ENCODE peak calls at places on chromosomes 12 and 14, in seven cellular contexts. One of them, this sample, is unnamed.

GRCh38 chr12:112161711-112162110 is 36.4 kb downstream of the TRAFD1 start:
- DNase-seq in H1: no peak
- DNase-seq in H9: no peak
- DNase-seq in trophoblast cell: no peak
- DNase-seq in neuronal stem cell: no peak
- DNase-seq in IMR-90: no peak
- DNase-seq in mesendoderm: no peak
- DNase-seq in this sample: no peak

GRCh38 chr12:4214912-4215861 is 58.4 kb upstream of the CCND2 start:
- DNase-seq in IMR-90: no peak
- DNase-seq in H1: no peak
- DNase-seq in trophoblast cell: peak
- DNase-seq in neuronal stem cell: no peak
- DNase-seq in H9: peak
- DNase-seq in mesendoderm: no peak
- DNase-seq in this sample: no peak

GRCh38 chr12:8709124-8709830 is 11.5 kb downstream of the RIMKLB start:
- DNase-seq in mesendoderm: no peak
- DNase-seq in H9: no peak
- DNase-seq in IMR-90: no peak
- DNase-seq in H1: no peak
- DNase-seq in neuronal stem cell: no peak
- DNase-seq in trophoblast cell: no peak
- DNase-seq in this sample: peak

GRCh38 chr12:40146800-40147797 is 41.2 kb upstream of the SLC2A13 start:
- DNase-seq in IMR-90: no peak
- DNase-seq in mesendoderm: no peak
- DNase-seq in H1: no peak
- DNase-seq in H9: no peak
- DNase-seq in neuronal stem cell: no peak
- DNase-seq in trophoblast cell: no peak
- DNase-seq in this sample: no peak

GRCh38 chr12:7108042-7108927 is 729 bp downstream of the C1RL start:
- DNase-seq in trophoblast cell: no peak
- DNase-seq in neuronal stem cell: peak
- DNase-seq in H1: no peak
- DNase-seq in H9: peak
- DNase-seq in IMR-90: peak
- DNase-seq in mesendoderm: peak
- DNase-seq in this sample: peak

GRCh38 chr14:45253754-45254300 is 825 bp upstream of the MIS18BP1 start:
- DNase-seq in neuronal stem cell: no peak
- DNase-seq in IMR-90: peak
- DNase-seq in H1: no peak
- DNase-seq in mesendoderm: no peak
- DNase-seq in trophoblast cell: no peak
- DNase-seq in H9: no peak
- DNase-seq in this sample: no peak

GRCh38 chr12:51914034-51914923 is 7.0 kb downstream of the ACVRL1 start:
- DNase-seq in H1: no peak
- DNase-seq in mesendoderm: no peak
- DNase-seq in IMR-90: no peak
- DNase-seq in neuronal stem cell: no peak
- DNase-seq in H9: no peak
- DNase-seq in trophoblast cell: no peak
- DNase-seq in this sample: no peak

GRCh38 chr12:112327209-112327930 is 54.9 kb downstream of the HECTD4 start:
- DNase-seq in trophoblast cell: no peak
- DNase-seq in H1: no peak
- DNase-seq in neuronal stem cell: no peak
- DNase-seq in H9: no peak
- DNase-seq in IMR-90: no peak
- DNase-seq in mesendoderm: no peak
- DNase-seq in this sample: no peak

GRCh38 chr12:115205755-115206308 is 521.9 kb upstream of the TBX3 start:
- DNase-seq in IMR-90: no peak
- DNase-seq in neuronal stem cell: no peak
- DNase-seq in mesendoderm: no peak
- DNase-seq in H1: no peak
- DNase-seq in trophoblast cell: no peak
- DNase-seq in H9: no peak
- DNase-seq in this sample: no peak

GRCh38 chr12:78721906-78722305 is 142.7 kb upstream of the SYT1 start:
- DNase-seq in H1: no peak
- DNase-seq in H9: no peak
- DNase-seq in trophoblast cell: no peak
- DNase-seq in neuronal stem cell: no peak
- DNase-seq in mesendoderm: no peak
- DNase-seq in IMR-90: peak
- DNase-seq in this sample: no peak

GRCh38 chr14:101583006-101583708 is 21.9 kb downstream of the DIO3 start:
- DNase-seq in trophoblast cell: no peak
- DNase-seq in H1: no peak
- DNase-seq in H9: no peak
- DNase-seq in mesendoderm: no peak
- DNase-seq in IMR-90: no peak
- DNase-seq in neuronal stem cell: no peak
- DNase-seq in this sample: no peak

GRCh38 chr14:101584049-101584859 is 23.0 kb downstream of the DIO3 start:
- DNase-seq in mesendoderm: no peak
- DNase-seq in H9: no peak
- DNase-seq in IMR-90: no peak
- DNase-seq in neuronal stem cell: no peak
- DNase-seq in H1: no peak
- DNase-seq in trophoblast cell: no peak
- DNase-seq in this sample: no peak

GRCh38 chr14:101585211-101585610 is 23.9 kb downstream of the DIO3 start:
- DNase-seq in trophoblast cell: no peak
- DNase-seq in H1: no peak
- DNase-seq in mesendoderm: no peak
- DNase-seq in IMR-90: no peak
- DNase-seq in neuronal stem cell: no peak
- DNase-seq in H9: no peak
- DNase-seq in this sample: no peak

GRCh38 chr14:101582294-101582693 is 21.0 kb downstream of the DIO3 start:
- DNase-seq in H9: no peak
- DNase-seq in trophoblast cell: no peak
- DNase-seq in IMR-90: no peak
- DNase-seq in mesendoderm: no peak
- DNase-seq in H1: no peak
- DNase-seq in neuronal stem cell: no peak
- DNase-seq in this sample: no peak

DNA sequence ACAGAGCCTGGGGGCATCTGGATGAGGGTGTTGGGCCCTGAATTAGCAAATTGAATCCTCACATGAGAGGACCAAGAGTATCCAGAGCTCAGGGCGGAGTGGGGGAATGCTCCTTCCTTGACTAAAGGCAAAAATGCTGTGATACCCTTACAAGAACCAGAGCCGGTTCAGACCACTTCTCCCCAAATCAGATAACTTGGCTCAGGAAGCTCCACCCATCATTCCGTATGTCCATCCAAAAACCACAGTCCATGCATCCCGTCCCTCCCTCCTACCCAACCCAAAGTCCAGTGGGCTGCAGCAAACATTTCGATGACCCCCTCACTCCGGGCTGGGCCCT is 22.4 kb downstream of the DIO3 start:
- DNase-seq in mesendoderm: no peak
- DNase-seq in H1: no peak
- DNase-seq in IMR-90: no peak
- DNase-seq in trophoblast cell: no peak
- DNase-seq in H9: no peak
- DNase-seq in neuronal stem cell: no peak
- DNase-seq in this sample: no peak
- H3K4ac ChIP-seq in mesendoderm: no peak
- H3K4ac ChIP-seq in H1: no peak
- H3K4ac ChIP-seq in IMR-90: no peak
- H3K4ac ChIP-seq in trophoblast cell: no peak
- H3K4ac ChIP-seq in H9: no peak
- H3K4ac ChIP-seq in neuronal stem cell: no peak
- H3K4ac ChIP-seq in this sample: no peak

GRCh38 chr12:133235401-133236112 is at the start of gene ANHX:
- DNase-seq in H1: no peak
- DNase-seq in neuronal stem cell: no peak
- DNase-seq in IMR-90: no peak
- DNase-seq in mesendoderm: no peak
- DNase-seq in trophoblast cell: no peak
- DNase-seq in H9: no peak
- DNase-seq in this sample: no peak

GRCh38 chr12:133233993-133234564 is 1.6 kb downstream of the ANHX start:
- DNase-seq in H1: no peak
- DNase-seq in trophoblast cell: no peak
- DNase-seq in IMR-90: no peak
- DNase-seq in mesendoderm: no peak
- DNase-seq in neuronal stem cell: no peak
- DNase-seq in H9: peak
- DNase-seq in this sample: no peak

GRCh38 chr12:133234971-133235370 is 706 bp downstream of the ANHX start:
- DNase-seq in neuronal stem cell: no peak
- DNase-seq in IMR-90: no peak
- DNase-seq in mesendoderm: no peak
- DNase-seq in H1: no peak
- DNase-seq in trophoblast cell: no peak
- DNase-seq in H9: peak
- DNase-seq in this sample: no peak

GRCh38 chr12:133236556-133236955 is 879 bp upstream of the ANHX start:
- DNase-seq in neuronal stem cell: no peak
- DNase-seq in H1: no peak
- DNase-seq in IMR-90: no peak
- DNase-seq in trophoblast cell: no peak
- DNase-seq in mesendoderm: no peak
- DNase-seq in H9: no peak
- DNase-seq in this sample: no peak

DNA sequence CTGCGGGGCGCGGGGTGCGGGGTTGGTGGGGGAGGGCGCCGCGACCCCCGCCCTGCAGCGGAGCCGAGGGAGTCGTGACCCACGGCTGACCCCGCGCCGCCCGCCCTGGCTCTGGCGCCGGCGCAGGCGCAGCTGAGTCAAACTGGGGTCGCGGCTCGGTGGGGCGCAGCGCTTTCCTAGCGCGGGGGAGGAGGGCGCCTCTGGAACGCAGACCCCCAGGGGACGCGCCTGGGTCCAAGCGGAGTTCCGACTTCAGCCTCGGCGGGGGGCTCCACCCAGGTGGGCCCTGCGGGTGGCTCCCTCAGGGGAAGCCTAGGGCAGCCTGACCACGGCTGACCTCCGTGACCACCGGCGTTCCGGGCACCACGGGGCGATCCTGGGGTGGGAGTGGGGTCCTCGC is 467 bp upstream of the ANHX start:
- DNase-seq in H1: no peak
- DNase-seq in trophoblast cell: no peak
- DNase-seq in mesendoderm: no peak
- DNase-seq in neuronal stem cell: no peak
- DNase-seq in H9: no peak
- DNase-seq in IMR-90: no peak
- DNase-seq in this sample: no peak
- H3K23ac ChIP-seq in H1: no peak
- H3K23ac ChIP-seq in trophoblast cell: no peak
- H3K23ac ChIP-seq in mesendoderm: no peak
- H3K23ac ChIP-seq in neuronal stem cell: no peak
- H3K23ac ChIP-seq in H9: no peak
- H3K23ac ChIP-seq in IMR-90: no peak
- H3K23ac ChIP-seq in this sample: no peak

DNA sequence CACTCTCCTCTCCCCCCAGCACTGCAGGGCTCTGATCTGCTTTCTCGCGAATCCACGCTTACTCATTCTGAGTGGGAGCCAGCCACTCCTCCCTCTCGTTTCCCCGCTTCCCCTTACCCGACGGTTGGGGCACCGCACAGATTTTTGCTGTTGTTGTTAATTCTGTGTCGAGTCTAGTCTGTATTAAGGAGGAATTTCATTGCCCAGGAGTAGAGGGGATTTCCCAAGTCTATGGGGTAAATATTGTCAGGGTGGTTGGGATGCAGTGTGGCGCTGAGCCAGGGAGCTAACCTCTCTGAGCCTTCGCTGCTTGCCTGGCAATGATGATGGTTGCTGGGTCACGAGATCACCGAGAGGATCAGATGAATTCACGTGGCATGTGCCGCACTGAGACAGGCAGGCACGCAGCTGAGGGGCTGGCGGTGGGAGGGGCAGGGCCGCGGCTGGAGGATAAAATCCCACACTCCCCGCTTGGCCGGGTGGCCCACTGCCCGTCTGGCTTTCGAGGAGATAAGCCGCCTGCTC is 18.5 kb downstream of the NCOR2 start:
- DNase-seq in IMR-90: peak
- DNase-seq in mesendoderm: no peak
- DNase-seq in H1: no peak
- DNase-seq in trophoblast cell: no peak
- DNase-seq in neuronal stem cell: no peak
- DNase-seq in H9: no peak
- DNase-seq in this sample: peak
- H3K4ac ChIP-seq in IMR-90: no peak
- H3K4ac ChIP-seq in mesendoderm: no peak
- H3K4ac ChIP-seq in H1: no peak
- H3K4ac ChIP-seq in trophoblast cell: peak
- H3K4ac ChIP-seq in neuronal stem cell: no peak
- H3K4ac ChIP-seq in H9: no peak
- H3K4ac ChIP-seq in this sample: no peak

GRCh38 chr12:49130151-49131050 is 794 bp downstream of the TUBA1B start:
- DNase-seq in neuronal stem cell: peak
- DNase-seq in H1: peak
- DNase-seq in mesendoderm: peak
- DNase-seq in H9: peak
- DNase-seq in IMR-90: peak
- DNase-seq in trophoblast cell: peak
- DNase-seq in this sample: peak

GRCh38 chr12:49133014-49133413 is 1.8 kb upstream of the TUBA1B start:
- DNase-seq in H1: no peak
- DNase-seq in mesendoderm: peak
- DNase-seq in trophoblast cell: no peak
- DNase-seq in neuronal stem cell: no peak
- DNase-seq in H9: no peak
- DNase-seq in IMR-90: no peak
- DNase-seq in this sample: no peak

GRCh38 chr12:49131973-49132461 is 822 bp upstream of the TUBA1B start:
- DNase-seq in H1: no peak
- DNase-seq in mesendoderm: peak
- DNase-seq in IMR-90: peak
- DNase-seq in H9: no peak
- DNase-seq in trophoblast cell: no peak
- DNase-seq in neuronal stem cell: no peak
- DNase-seq in this sample: peak

GRCh38 chr12:49131051-49131972 is at the start of gene TUBA1B:
- DNase-seq in IMR-90: peak
- DNase-seq in H9: peak
- DNase-seq in trophoblast cell: peak
- DNase-seq in mesendoderm: peak
- DNase-seq in neuronal stem cell: peak
- DNase-seq in H1: peak
- DNase-seq in this sample: peak

DNA sequence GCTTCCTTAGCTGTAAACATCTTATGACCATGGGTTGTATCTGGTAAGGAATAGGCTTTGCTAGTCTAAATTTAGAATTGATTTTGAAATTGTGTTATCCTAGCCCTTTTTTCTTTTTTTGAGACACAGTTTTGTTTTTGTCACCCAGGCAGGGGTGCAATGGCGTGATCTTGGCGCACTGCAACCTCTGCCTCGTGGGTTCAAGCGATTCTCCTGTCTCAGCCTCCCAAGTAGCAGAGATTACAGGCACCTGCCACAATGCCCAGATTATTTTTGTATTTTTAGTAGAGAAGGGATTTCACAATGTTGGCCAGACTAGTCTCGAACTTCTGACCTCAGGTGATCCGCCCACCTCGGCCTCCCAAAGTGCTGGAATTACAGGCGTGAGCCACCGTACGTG is 2.4 kb upstream of the TUBA1B start:
- DNase-seq in mesendoderm: no peak
- DNase-seq in IMR-90: no peak
- DNase-seq in H9: no peak
- DNase-seq in neuronal stem cell: no peak
- DNase-seq in trophoblast cell: no peak
- DNase-seq in H1: no peak
- DNase-seq in this sample: no peak
- H3K23ac ChIP-seq in mesendoderm: no peak
- H3K23ac ChIP-seq in IMR-90: no peak
- H3K23ac ChIP-seq in H9: no peak
- H3K23ac ChIP-seq in neuronal stem cell: no peak
- H3K23ac ChIP-seq in trophoblast cell: no peak
- H3K23ac ChIP-seq in H1: no peak
- H3K23ac ChIP-seq in this sample: no peak